ENCODE peak calls at places on chromosomes 2 and 18, in six cellular contexts. U is fibroblast of pulmonary artery; A is psoas muscle; P is sigmoid colon; B is heart right ventricle; I is activated CD8-positive, alpha-beta T cell treated with anti-CD3 and anti-CD28 coated beads for 36 hours. Y is an unnamed sample.

GRCh38 chr2:195566201-195566600 is 90.8 kb upstream of the SLC39A10 start:
- DNase-seq in U (peak), A (no peak), P (no peak), B (no peak), I (no peak), Y (no peak)

GRCh38 chr2:178271629-178272333 is 77.5 kb downstream of the OSBPL6 start:
- DNase-seq in U (peak), A (peak), P (peak), B (peak), I (no peak), Y (no peak)

GRCh38 chr2:84894758-84895520 is 10.5 kb upstream of the TMSB10 start:
- DNase-seq in U (peak), A (no peak), P (peak), B (no peak), I (peak), Y (no peak)

GRCh38 chr2:61205132-61205531 is 43.1 kb downstream of the C2orf74 start:
- DNase-seq in U (no peak), A (no peak), P (no peak), B (no peak), I (no peak), Y (no peak)

GRCh38 chr2:178109813-178110212 is 2.4 kb upstream of the RBM45 start:
- DNase-seq in U (peak), A (no peak), P (no peak), B (no peak), I (no peak), Y (peak)

GRCh38 chr18:49052891-49053644 is 102.3 kb upstream of the SMAD7 start:
- DNase-seq in U (peak), A (no peak), P (no peak), B (no peak), I (peak), Y (no peak)

GRCh38 chr2:239748811-239749210 is 276.3 kb downstream of the NDUFA10 start:
- DNase-seq in U (no peak), A (no peak), P (no peak), B (no peak), I (no peak), Y (no peak)

GRCh38 chr2:8176837-8177236 is 505.0 kb upstream of the ID2 start:
- DNase-seq in U (no peak), A (no peak), P (no peak), B (no peak), I (no peak), Y (no peak)

GRCh38 chr2:164967781-164968228 is 12.5 kb upstream of the SLC38A11 start:
- DNase-seq in U (peak), A (no peak), P (no peak), B (no peak), I (no peak), Y (no peak)

GRCh38 chr2:220227272-220227920 is 600.0 kb downstream of the SLC4A3 start:
- DNase-seq in U (peak), A (no peak), P (no peak), B (no peak), I (no peak), Y (no peak)

GRCh38 chr2:237704476-237705224 is 77.3 kb downstream of the LRRFIP1 start:
- DNase-seq in U (peak), A (no peak), P (no peak), B (no peak), I (no peak), Y (no peak)

GRCh38 chr2:68365087-68365486 is at the start of gene PLEK:
- DNase-seq in U (no peak), A (peak), P (peak), B (peak), I (peak), Y (peak)

GRCh38 chr18:56702946-56703345 is 51.8 kb downstream of the WDR7 start:
- DNase-seq in U (peak), A (no peak), P (no peak), B (no peak), I (peak), Y (peak)

GRCh38 chr2:134445981-134446380 is 192.1 kb downstream of the MGAT5 start:
- DNase-seq in U (no peak), A (no peak), P (no peak), B (no peak), I (no peak), Y (no peak)

GRCh38 chr2:47203996-47204395 is 48.9 kb upstream of the STPG4 start:
- DNase-seq in U (no peak), A (no peak), P (no peak), B (no peak), I (no peak), Y (no peak)

GRCh38 chr18:51151568-51152511 is 45.6 kb downstream of the MEX3C start:
- DNase-seq in U (no peak), A (no peak), P (no peak), B (no peak), I (peak), Y (peak)
- TF ChIP-seq CTCF in U (no peak), A (no peak), P (no peak), B (no peak), I (no peak), Y (peak)

DNA sequence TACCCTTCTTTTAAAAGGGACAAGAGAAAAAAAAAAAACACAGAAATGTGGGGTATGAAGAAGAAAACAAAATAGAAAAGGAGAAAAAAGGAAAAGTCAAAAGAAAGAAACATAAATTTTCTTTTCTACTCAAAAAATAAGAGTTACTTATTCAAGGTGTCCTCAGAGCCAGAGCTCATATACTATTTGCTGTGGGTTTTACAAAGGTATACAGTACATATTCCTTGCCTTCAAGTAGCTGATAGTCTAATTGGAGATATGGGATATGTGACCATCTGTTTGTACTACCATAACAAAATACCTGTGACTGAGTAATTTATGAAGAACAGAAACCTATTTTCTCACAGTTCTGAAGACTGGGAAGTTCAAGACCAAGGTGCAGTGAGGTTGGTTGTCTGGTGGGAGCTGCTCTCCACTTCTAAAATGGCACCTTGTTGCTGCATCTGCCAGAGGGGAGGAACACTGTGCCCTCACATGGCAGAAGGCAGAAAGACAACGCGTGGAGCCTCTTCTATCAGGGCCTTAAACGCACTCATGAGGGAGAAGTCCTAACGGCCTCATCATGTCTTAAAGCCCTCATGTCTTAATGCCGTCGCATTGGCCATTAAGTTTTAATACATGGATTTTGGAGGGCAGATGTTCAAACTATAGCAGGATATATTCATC is 33.9 kb downstream of the NBAS start:
- DNase-seq in U (no peak), A (no peak), P (no peak), B (no peak), I (peak), Y (no peak)
- TF ChIP-seq CTCF in U (no peak), A (no peak), P (no peak), B (no peak), I (no peak), Y (no peak)

GRCh38 chr2:67006373-67006960 is 390.7 kb upstream of the ETAA1 start:
- DNase-seq in U (no peak), A (no peak), P (no peak), B (no peak), I (no peak), Y (no peak)
- TF ChIP-seq CTCF in U (no peak), A (no peak), P (no peak), B (no peak), I (no peak), Y (no peak)

GRCh38 chr18:8744038-8744437 is 38.7 kb downstream of the MTCL1 start:
- DNase-seq in U (no peak), A (peak), P (no peak), B (no peak), I (no peak), Y (no peak)

GRCh38 chr18:8747440-8747937 is 42.1 kb downstream of the MTCL1 start:
- DNase-seq in U (peak), A (no peak), P (no peak), B (no peak), I (no peak), Y (no peak)

GRCh38 chr18:8745355-8746014 is 40.1 kb downstream of the MTCL1 start:
- DNase-seq in U (no peak), A (no peak), P (no peak), B (no peak), I (no peak), Y (no peak)

GRCh38 chr18:8742382-8743361 is 37.3 kb downstream of the MTCL1 start:
- DNase-seq in U (peak), A (no peak), P (no peak), B (no peak), I (peak), Y (no peak)

GRCh38 chr18:8744656-8745055 is 39.3 kb downstream of the MTCL1 start:
- DNase-seq in U (no peak), A (no peak), P (no peak), B (no peak), I (peak), Y (no peak)
- TF ChIP-seq CTCF in U (no peak), A (no peak), P (no peak), B (no peak), I (no peak), Y (no peak)

GRCh38 chr2:98311771-98312545 is 34.3 kb upstream of the CNGA3 start:
- DNase-seq in U (no peak), A (no peak), P (no peak), B (no peak), I (peak), Y (no peak)
- TF ChIP-seq CTCF in U (no peak), A (no peak), P (no peak), B (no peak), I (no peak), Y (no peak)

DNA sequence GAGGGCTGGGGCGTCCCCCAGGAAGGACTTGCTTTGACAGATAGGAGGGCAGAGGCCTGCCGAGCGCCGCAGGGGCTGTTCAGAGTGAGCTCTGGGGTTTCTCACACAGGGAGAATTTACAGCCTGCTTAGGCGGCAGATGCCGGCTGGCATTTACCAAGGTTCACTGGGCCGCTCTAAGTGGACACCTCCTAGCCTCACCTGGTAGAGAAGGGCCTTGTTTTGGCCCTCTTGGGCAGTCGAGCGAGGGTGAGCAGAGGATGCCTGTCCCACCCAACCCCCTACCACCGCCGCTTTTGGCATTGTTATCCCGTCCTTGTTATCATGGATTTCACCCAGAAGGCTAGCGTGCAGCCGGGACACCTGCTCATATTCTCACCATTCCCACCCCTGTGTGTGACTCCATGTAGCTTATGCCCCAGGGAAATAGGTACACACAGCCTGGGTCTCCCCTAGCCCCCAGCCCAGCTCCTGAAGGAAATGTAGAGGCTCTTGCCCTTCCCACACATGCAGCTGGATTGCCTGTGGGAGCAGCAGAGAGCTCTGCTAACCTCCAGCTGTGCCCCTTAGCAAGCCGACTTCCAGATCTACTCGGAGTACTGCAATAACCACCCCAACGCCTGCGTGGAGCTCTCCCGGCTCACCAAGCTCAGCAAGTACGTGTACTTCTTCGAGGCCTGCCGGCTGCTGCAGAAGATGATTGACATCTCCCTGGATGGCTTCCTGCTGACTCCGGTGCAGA is 52.4 kb downstream of the FAM168B start:
- DNase-seq in U (peak), A (no peak), P (peak), B (no peak), I (peak), Y (no peak)
- TF ChIP-seq CTCF in U (peak), A (no peak), P (no peak), B (no peak), I (no peak), Y (no peak)

GRCh38 chr2:51335072-51336058 is 303.4 kb upstream of the NRXN1 start:
- DNase-seq in U (no peak), A (no peak), P (no peak), B (no peak), I (no peak), Y (no peak)
- TF ChIP-seq CTCF in U (no peak), A (no peak), P (no peak), B (no peak), I (no peak), Y (no peak)

DNA sequence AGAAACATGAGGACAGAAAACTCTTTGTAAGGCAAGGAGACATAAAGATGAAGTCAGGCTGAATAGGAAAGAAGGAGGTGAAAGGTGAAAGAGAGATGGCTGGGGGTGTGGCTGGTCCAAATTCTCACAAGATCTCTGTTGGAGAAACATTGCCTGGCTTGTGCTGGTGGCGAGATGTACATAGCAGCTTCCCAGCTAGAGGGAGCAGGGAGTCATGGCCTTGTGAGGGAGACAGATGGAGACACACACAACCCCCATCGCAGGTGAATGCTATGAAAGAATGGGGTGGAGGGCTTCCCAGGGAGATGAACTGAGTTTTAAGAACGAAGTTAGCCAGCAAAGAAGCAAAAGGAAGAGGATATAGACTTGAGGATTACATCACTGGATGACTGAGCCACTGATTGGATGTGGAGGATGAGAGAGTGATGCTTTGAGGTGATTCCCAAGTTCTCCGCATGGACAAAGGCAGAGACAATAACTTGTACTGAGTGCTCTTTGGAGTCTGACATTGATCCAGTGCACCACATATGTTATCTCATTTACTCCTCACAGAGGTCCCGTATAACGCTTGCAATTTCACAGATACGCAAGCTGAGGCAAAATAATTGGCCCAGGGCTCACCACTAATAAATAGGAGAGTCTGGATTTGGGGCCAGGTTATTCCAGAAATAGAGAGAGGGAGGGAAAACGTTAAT is 3.6 kb upstream of the EMX1 start:
- DNase-seq in U (no peak), A (no peak), P (peak), B (no peak), I (no peak), Y (peak)
- TF ChIP-seq CTCF in U (peak), A (no peak), P (no peak), B (no peak), I (no peak), Y (no peak)

Y was measured in GM20000.